ENCODE peak calls at places on chromosomes 3 and 15, in nine cellular contexts. U is BJ; Y is NCI-H1048; R is stimulated activated effector memory CD8-positive, alpha-beta T cell treated with anti-CD3 and anti-CD28 coated beads, Interleukin-12 subunit alpha, Interleukin-12 subunit beta, amount 100 ng/mL, for 72 hours; W is amniotic stem cell; H is activated CD8-positive, alpha-beta memory T cell treated with anti-CD3 and anti-CD28 coated beads for 4 hours; Q is iris pigment epithelial cell; L is fibroblast of the aortic adventitia; G is AG09309. K is an unnamed sample.

GRCh38 chr15:74783072-74783807 is 1.4 kb downstream of the CSK start:
- DNase-seq in U (no peak), Y (no peak), R (no peak), W (no peak), H (no peak), Q (peak), L (no peak), G (no peak), K (no peak)

GRCh38 chr15:73464602-73465001 is 21.6 kb downstream of the REC114 start:
- DNase-seq in U (no peak), Y (no peak), R (no peak), W (no peak), H (no peak), Q (no peak), L (no peak), G (no peak), K (peak)

GRCh38 chr15:64096486-64097431 is 977 bp downstream of the SNX1 start:
- DNase-seq in U (no peak), Y (no peak), R (no peak), W (no peak), H (no peak), Q (peak), L (peak), G (no peak), K (peak)

GRCh38 chr3:129490273-129490675 is 38.2 kb upstream of the RHO start:
- DNase-seq in U (peak), Y (peak), R (peak), W (peak), H (no peak), Q (peak), L (peak), G (peak), K (peak)

GRCh38 chr3:71062920-71063767 is 520.4 kb downstream of the FOXP1 start:
- DNase-seq in U (no peak), Y (no peak), R (no peak), W (no peak), H (no peak), Q (peak), L (peak), G (no peak), K (peak)

GRCh38 chr3:15359677-15360397 is 27.5 kb upstream of the SH3BP5 start:
- DNase-seq in U (no peak), Y (no peak), R (no peak), W (no peak), H (no peak), Q (no peak), L (peak), G (no peak), K (no peak)

GRCh38 chr3:126159476-126159875 is 20.9 kb downstream of the ALDH1L1 start:
- DNase-seq in U (no peak), Y (no peak), R (no peak), W (no peak), H (no peak), Q (no peak), L (no peak), G (no peak), K (no peak)

GRCh38 chr15:69253156-69253555 is 45.6 kb upstream of the PAQR5 start:
- DNase-seq in U (peak), Y (no peak), R (no peak), W (peak), H (no peak), Q (peak), L (peak), G (peak), K (peak)

GRCh38 chr3:187767266-187768032 is 22.2 kb upstream of the BCL6 start:
- DNase-seq in U (peak), Y (no peak), R (no peak), W (peak), H (no peak), Q (peak), L (peak), G (peak), K (peak)

GRCh38 chr15:44588541-44588940 is 51.6 kb downstream of the EIF3J start:
- DNase-seq in U (no peak), Y (no peak), R (no peak), W (no peak), H (no peak), Q (no peak), L (no peak), G (no peak), K (no peak)

K was measured in epithelial cell of esophagus.